ENCODE peak calls at places on chromosome 15, in eight cellular contexts. U, M, P, F, X, N, A and I are unnamed samples. For H3K4me1, the result is how much of the 10 kb centered on the place peaks cover.

GRCh38 chr15:56428821-56429458 is 36.0 kb downstream of the MNS1 start:
- DNase-seq in U (no peak), M (no peak), P (no peak), F (no peak), X (no peak), N (no peak), A (no peak), I (no peak)

GRCh38 chr15:77857419-77857818 is 220.1 kb downstream of the TBC1D2B start:
- DNase-seq in U (no peak), M (no peak), P (no peak), F (no peak), X (no peak), N (peak), A (no peak), I (no peak)

GRCh38 chr15:99906356-99906755 is 173.1 kb upstream of the LYSMD4 start:
- DNase-seq in U (no peak), M (no peak), P (no peak), F (no peak), X (no peak), N (no peak), A (no peak), I (no peak)

GRCh38 chr15:100858294-100858693 is 21.3 kb upstream of the ALDH1A3 start:
- DNase-seq in U (no peak), M (no peak), P (no peak), F (no peak), X (no peak), N (no peak), A (no peak), I (no peak)

GRCh38 chr15:31977812-31978662 is 52.3 kb upstream of the CHRNA7 start:
- DNase-seq in U (peak), M (peak), P (no peak), F (peak), X (peak), N (no peak), A (no peak), I (peak)

GRCh38 chr15:31435891-31436628 is 109.4 kb downstream of the KLF13 start:
- DNase-seq in U (no peak), M (no peak), P (no peak), F (no peak), X (no peak), N (no peak), A (no peak), I (no peak)

GRCh38 chr15:57596978-57597377 is 5.3 kb downstream of the MYZAP start:
- DNase-seq in U (no peak), M (no peak), P (no peak), F (no peak), X (peak), N (no peak), A (no peak), I (no peak)

GRCh38 chr15:85048430-85048829 is 66.8 kb downstream of the PDE8A start:
- DNase-seq in U (no peak), M (no peak), P (no peak), F (no peak), X (no peak), N (no peak), A (no peak), I (no peak)

GRCh38 chr15:50113187-50113505 is 5.9 kb downstream of the ATP8B4 start:
- DNase-seq in U (no peak), M (no peak), P (no peak), F (no peak), X (no peak), N (no peak), A (no peak), I (no peak)

GRCh38 chr15:60729850-60730458 is 251.0 kb upstream of the ICE2 start:
- DNase-seq in U (no peak), M (no peak), P (no peak), F (no peak), X (no peak), N (no peak), A (no peak), I (no peak)

GRCh38 chr15:31399544-31400171 is 73.0 kb downstream of the KLF13 start:
- DNase-seq in U (no peak), M (no peak), P (no peak), F (peak), X (no peak), N (no peak), A (no peak), I (no peak)

GRCh38 chr15:67126551-67127333 is 61.3 kb downstream of the SMAD3 start:
- DNase-seq in U (no peak), M (no peak), P (no peak), F (no peak), X (peak), N (no peak), A (no peak), I (no peak)

GRCh38 chr15:72846027-72846426 is 62.5 kb upstream of the ADPGK start:
- DNase-seq in U (no peak), M (no peak), P (no peak), F (no peak), X (no peak), N (no peak), A (no peak), I (no peak)

GRCh38 chr15:49675051-49675450 is 54.2 kb downstream of the DTWD1 start:
- DNase-seq in U (no peak), M (no peak), P (no peak), F (no peak), X (no peak), N (no peak), A (no peak), I (no peak)

GRCh38 chr15:41462396-41462795 is 31.3 kb upstream of the ITPKA start:
- DNase-seq in U (no peak), M (no peak), P (no peak), F (no peak), X (no peak), N (no peak), A (no peak), I (no peak)

GRCh38 chr15:72474466-72474911 is 359 bp downstream of the ARIH1 start:
- DNase-seq in U (no peak), M (no peak), P (no peak), F (no peak), X (no peak), N (no peak), A (no peak), I (no peak)

GRCh38 chr15:48761393-48762158 is 49.3 kb downstream of the CEP152 start:
- DNase-seq in U (no peak), M (no peak), P (no peak), F (no peak), X (no peak), N (no peak), A (no peak), I (no peak)

GRCh38 chr15:98342911-98343310 is 305.4 kb upstream of the IGF1R start:
- DNase-seq in U (no peak), M (no peak), P (no peak), F (no peak), X (no peak), N (no peak), A (no peak), I (no peak)

GRCh38 chr15:33720952-33721351 is 247.3 kb upstream of the CHRM5 start:
- DNase-seq in U (no peak), M (no peak), P (no peak), F (no peak), X (no peak), N (no peak), A (no peak), I (no peak)

GRCh38 chr15:90489514-90489913 is 40.2 kb upstream of the CRTC3 start:
- DNase-seq in U (no peak), M (no peak), P (no peak), F (no peak), X (no peak), N (no peak), A (no peak), I (no peak)

GRCh38 chr15:46786886-46787285 is 930.4 kb upstream of the SEMA6D start:
- DNase-seq in U (no peak), M (peak), P (no peak), F (no peak), X (no peak), N (no peak), A (no peak), I (no peak)
- TF ChIP-seq CTCF in U (no peak), M (no peak), P (no peak), F (peak), X (no peak), N (no peak), A (no peak), I (no peak)

GRCh38 chr15:52733696-52734255 is 54.6 kb upstream of the ATOSA start:
- DNase-seq in U (no peak), M (no peak), P (no peak), F (no peak), X (no peak), N (no peak), A (no peak), I (peak)
- H3K27ac ChIP-seq in U (no peak), M (no peak), P (peak), F (no peak), X (no peak), N (no peak), A (peak), I (peak)

GRCh38 chr15:40043927-40044716 is 5.1 kb upstream of the SRP14 start:
- DNase-seq in U (no peak), M (no peak), P (no peak), F (no peak), X (no peak), N (no peak), A (no peak), I (no peak)

GRCh38 chr15:40047413-40048154 is 8.6 kb upstream of the SRP14 start:
- DNase-seq in U (peak), M (peak), P (no peak), F (peak), X (no peak), N (peak), A (peak), I (peak)

GRCh38 chr15:40044717-40045571 is 6.0 kb upstream of the SRP14 start:
- DNase-seq in U (peak), M (peak), P (peak), F (peak), X (peak), N (peak), A (peak), I (peak)

GRCh38 chr15:40046721-40047412 is 7.9 kb upstream of the SRP14 start:
- DNase-seq in U (no peak), M (no peak), P (no peak), F (no peak), X (no peak), N (no peak), A (no peak), I (no peak)

DNA sequence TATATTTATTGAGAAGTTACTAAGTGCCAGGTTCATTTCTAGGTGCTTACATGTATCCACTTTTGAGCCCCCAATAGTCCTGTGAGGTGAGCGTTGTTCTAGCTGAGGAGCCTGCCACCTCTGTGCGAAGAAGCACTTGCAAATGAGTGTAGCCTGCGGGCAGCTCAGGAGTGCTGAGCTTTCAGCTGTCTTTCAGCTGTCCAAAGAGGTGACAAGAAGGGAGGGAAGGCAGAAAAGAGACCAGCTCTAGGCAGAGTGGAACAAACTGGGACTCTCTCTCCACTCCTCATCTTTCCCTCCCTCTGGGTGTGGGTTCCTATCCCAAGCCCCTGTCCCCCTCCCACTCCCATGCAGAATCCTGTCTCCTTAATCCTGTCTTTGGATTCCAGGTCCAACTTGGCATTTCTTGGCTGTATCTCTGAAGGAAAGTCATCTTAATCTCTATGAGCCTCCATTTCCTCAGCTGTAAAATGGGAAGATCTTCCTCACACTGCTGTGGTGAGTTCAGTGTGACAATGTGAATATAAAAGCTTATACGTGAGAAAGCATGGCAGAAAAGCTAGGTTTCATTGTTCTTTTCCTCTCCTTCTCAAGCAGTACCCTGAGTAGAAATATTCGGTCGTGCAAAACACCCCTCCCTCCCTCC is 6.7 kb upstream of the SRP14 start:
- DNase-seq in U (peak), M (no peak), P (no peak), F (no peak), X (no peak), N (no peak), A (no peak), I (peak)
- H3K4me1 ChIP-seq in U (under half), M (half or more), P (under half), F (half or more), X (under half), N (half or more), A (under half), I (under half)

GRCh38 chr15:91752081-91752810 is 101.3 kb upstream of the SLCO3A1 start:
- DNase-seq in U (no peak), M (no peak), P (no peak), F (no peak), X (no peak), N (no peak), A (no peak), I (peak)
- TF ChIP-seq CTCF in U (no peak), M (no peak), P (no peak), F (no peak), X (no peak), N (no peak), A (no peak), I (no peak)

GRCh38 chr15:81095690-81096365 is 38.2 kb upstream of the CFAP161 start:
- DNase-seq in U (no peak), M (no peak), P (no peak), F (no peak), X (no peak), N (no peak), A (no peak), I (no peak)
- H3K27ac ChIP-seq in U (no peak), M (peak), P (no peak), F (peak), X (no peak), N (no peak), A (no peak), I (no peak)

GRCh38 chr15:63189955-63190691 is 717 bp downstream of the RAB8B start:
- DNase-seq in U (no peak), M (no peak), P (no peak), F (no peak), X (no peak), N (no peak), A (no peak), I (no peak)
- H3K4me1 ChIP-seq in U (under half), M (half or more), P (under half), F (half or more), X (under half), N (half or more), A (under half), I (under half)